ENCODE peak calls at places on chromosome 14, in eight cellular contexts. L is CD8-positive, alpha-beta T cell; X is tibial artery; V is uterus; H is A549; W is left ventricle myocardium inferior; B is heart left ventricle; C is dorsolateral prefrontal cortex. M is an unnamed sample.

GRCh38 chr14:61520546-61520945 is 174.8 kb upstream of the HIF1A start:
- DNase-seq in L (no peak), X (no peak), V (no peak), H (no peak), W (no peak), B (no peak), C (no peak), M (no peak)

GRCh38 chr14:94062344-94062904 is 18.6 kb downstream of the DDX24 start:
- DNase-seq in L (no peak), X (no peak), V (no peak), H (no peak), W (no peak), B (no peak), C (no peak), M (peak)

GRCh38 chr14:31582286-31582691 is 21.1 kb downstream of the NUBPL start:
- DNase-seq in L (no peak), X (no peak), V (no peak), H (no peak), W (no peak), B (peak), C (no peak), M (peak)

GRCh38 chr14:105171004-105171673 is 2.6 kb upstream of the JAG2 start:
- DNase-seq in L (no peak), X (no peak), V (no peak), H (no peak), W (no peak), B (no peak), C (no peak), M (no peak)

GRCh38 chr14:104461676-104462443 is 117.7 kb upstream of the C14orf180 start:
- DNase-seq in L (no peak), X (peak), V (no peak), H (no peak), W (no peak), B (no peak), C (no peak), M (no peak)

GRCh38 chr14:106738075-106738474 is 1211.7 kb downstream of the TMEM121 start:
- DNase-seq in L (no peak), X (no peak), V (no peak), H (no peak), W (no peak), B (no peak), C (no peak), M (no peak)

GRCh38 chr14:20623798-20624197 is 17.7 kb downstream of the OR6S1 start:
- DNase-seq in L (no peak), X (no peak), V (no peak), H (no peak), W (no peak), B (no peak), C (no peak), M (no peak)

GRCh38 chr14:38070213-38070612 is 137.5 kb upstream of the SSTR1 start:
- DNase-seq in L (no peak), X (no peak), V (no peak), H (no peak), W (no peak), B (no peak), C (no peak), M (no peak)

GRCh38 chr14:20262642-20263128 is 23.6 kb downstream of the OR11H4 start:
- DNase-seq in L (no peak), X (no peak), V (no peak), H (no peak), W (no peak), B (no peak), C (no peak), M (no peak)

GRCh38 chr14:105091335-105092123 is 26.3 kb upstream of the GPR132 start:
- DNase-seq in L (no peak), X (peak), V (peak), H (peak), W (peak), B (peak), C (no peak), M (no peak)

GRCh38 chr14:35254736-35255135 is 37.4 kb upstream of the PSMA6 start:
- DNase-seq in L (no peak), X (no peak), V (no peak), H (no peak), W (no peak), B (no peak), C (no peak), M (no peak)

GRCh38 chr14:27553820-27554219 is 956.0 kb upstream of the NOVA1 start:
- DNase-seq in L (no peak), X (no peak), V (no peak), H (no peak), W (no peak), B (no peak), C (no peak), M (peak)

GRCh38 chr14:95137804-95138167 is 19.5 kb downstream of the DICER1 start:
- DNase-seq in L (no peak), X (no peak), V (no peak), H (no peak), W (no peak), B (peak), C (no peak), M (no peak)

GRCh38 chr14:74642011-74642410 is 30.0 kb upstream of the LTBP2 start:
- DNase-seq in L (no peak), X (no peak), V (no peak), H (no peak), W (peak), B (no peak), C (peak), M (no peak)

GRCh38 chr14:74647061-74647833 is 35.2 kb upstream of the LTBP2 start:
- DNase-seq in L (no peak), X (peak), V (no peak), H (no peak), W (no peak), B (no peak), C (no peak), M (no peak)

GRCh38 chr14:74647834-74648361 is 35.9 kb upstream of the LTBP2 start:
- DNase-seq in L (no peak), X (peak), V (no peak), H (no peak), W (no peak), B (no peak), C (no peak), M (no peak)

GRCh38 chr14:74645735-74646134 is 33.7 kb upstream of the LTBP2 start:
- DNase-seq in L (no peak), X (no peak), V (peak), H (no peak), W (no peak), B (no peak), C (peak), M (no peak)

GRCh38 chr14:74645244-74645643 is 33.2 kb upstream of the LTBP2 start:
- DNase-seq in L (no peak), X (no peak), V (no peak), H (no peak), W (no peak), B (no peak), C (peak), M (no peak)
- H3K4me3 ChIP-seq in L (no peak), X (no peak), V (no peak), H (no peak), W (no peak), B (no peak), C (no peak), M (no peak)

DNA sequence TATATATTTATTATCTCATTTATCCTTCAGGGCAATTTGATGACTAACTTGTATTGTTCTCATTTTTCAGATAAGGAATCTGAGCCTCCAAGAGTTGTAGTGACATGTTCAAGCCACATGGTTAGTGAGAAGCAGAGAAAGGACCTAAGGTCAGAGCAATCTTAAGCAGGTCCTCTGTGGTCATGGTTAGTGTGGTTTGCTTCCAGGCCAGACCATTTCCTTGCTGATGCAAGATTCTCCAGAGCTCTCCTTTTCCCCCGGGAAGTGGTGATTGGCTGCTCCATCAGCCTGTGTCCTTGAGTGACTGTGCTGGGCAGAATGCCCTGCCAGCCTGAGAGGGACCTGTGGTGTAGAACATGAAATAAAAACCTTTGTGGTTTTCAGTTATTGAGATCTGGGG is 141.3 kb downstream of the KTN1 start:
- DNase-seq in L (no peak), X (no peak), V (no peak), H (no peak), W (no peak), B (no peak), C (no peak), M (peak)
- TF ChIP-seq CTCF in L (no peak), X (no peak), V (no peak), H (no peak), W (no peak), B (no peak), C (no peak), M (no peak)

GRCh38 chr14:99095369-99095768 is 176.6 kb downstream of the BCL11B start:
- DNase-seq in L (no peak), X (no peak), V (no peak), H (no peak), W (no peak), B (no peak), C (no peak), M (no peak)
- H3K4me3 ChIP-seq in L (no peak), X (no peak), V (no peak), H (no peak), W (no peak), B (no peak), C (no peak), M (no peak)

DNA sequence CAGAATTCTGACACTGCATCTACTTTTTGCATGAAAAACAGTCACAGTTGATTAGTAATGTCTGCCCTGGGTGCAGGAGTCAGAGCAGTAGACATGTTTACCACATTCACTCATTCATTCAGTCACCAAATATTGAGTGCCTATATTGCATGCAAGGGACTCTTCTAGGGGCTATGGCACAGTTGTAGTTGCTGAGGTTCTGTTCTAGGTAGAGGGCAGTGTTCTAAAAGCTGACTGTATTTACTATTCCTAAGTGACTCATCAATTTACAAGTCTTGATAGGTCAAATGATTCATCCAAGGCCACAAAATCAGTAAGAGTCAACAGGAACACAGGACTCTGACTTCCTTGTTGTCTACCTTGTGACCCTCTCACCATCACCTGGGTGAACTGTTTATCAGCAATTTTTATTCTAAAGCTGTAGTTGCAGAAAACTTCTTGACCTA is 223.0 kb downstream of the KTN1 start:
- DNase-seq in L (no peak), X (no peak), V (no peak), H (peak), W (no peak), B (no peak), C (no peak), M (no peak)
- TF ChIP-seq CTCF in L (no peak), X (no peak), V (no peak), H (peak), W (no peak), B (no peak), C (no peak), M (no peak)

GRCh38 chr14:50531595-50532501 is 521 bp downstream of the MAP4K5 start:
- DNase-seq in L (peak), X (peak), V (peak), H (no peak), W (peak), B (peak), C (peak), M (peak)

GRCh38 chr14:50534998-50535397 is 2.6 kb upstream of the MAP4K5 start:
- DNase-seq in L (no peak), X (no peak), V (no peak), H (no peak), W (no peak), B (no peak), C (no peak), M (no peak)

GRCh38 chr14:50532502-50533313 is at the start of gene MAP4K5:
- DNase-seq in L (peak), X (peak), V (peak), H (peak), W (peak), B (peak), C (peak), M (peak)

GRCh38 chr14:50533314-50533705 is 941 bp upstream of the MAP4K5 start:
- DNase-seq in L (no peak), X (no peak), V (no peak), H (no peak), W (no peak), B (no peak), C (no peak), M (no peak)

GRCh38 chr14:50533806-50534205 is 1.4 kb upstream of the MAP4K5 start:
- DNase-seq in L (no peak), X (no peak), V (no peak), H (no peak), W (no peak), B (no peak), C (no peak), M (peak)
- H3K4me3 ChIP-seq in L (no peak), X (no peak), V (no peak), H (no peak), W (no peak), B (no peak), C (peak), M (no peak)